ENCODE peak calls at places on chromosomes 4 and X, in four cellular contexts. One of them, this sample, is unnamed.

GRCh38 chr4:128427832-128428366 is 140.3 kb upstream of the PGRMC2 start:
- DNase-seq in HFF-Myc: peak
- DNase-seq in WERI-Rb-1: peak
- DNase-seq in ascending aorta: no peak
- DNase-seq in this sample: no peak

GRCh38 chr4:23422878-23423277 is 467.0 kb downstream of the PPARGC1A start:
- DNase-seq in HFF-Myc: no peak
- DNase-seq in WERI-Rb-1: no peak
- DNase-seq in ascending aorta: no peak
- DNase-seq in this sample: peak

GRCh38 chr4:125016892-125017299 is 297.9 kb upstream of the FAT4 start:
- DNase-seq in HFF-Myc: no peak
- DNase-seq in WERI-Rb-1: no peak
- DNase-seq in ascending aorta: no peak
- DNase-seq in this sample: no peak

GRCh38 chr4:106775636-106776035 is 260.5 kb downstream of the DKK2 start:
- DNase-seq in HFF-Myc: no peak
- DNase-seq in WERI-Rb-1: no peak
- DNase-seq in ascending aorta: no peak
- DNase-seq in this sample: no peak

GRCh38 chrX:47723689-47724088 is 64.7 kb upstream of the UXT start:
- DNase-seq in HFF-Myc: no peak
- DNase-seq in WERI-Rb-1: peak
- DNase-seq in ascending aorta: no peak
- DNase-seq in this sample: peak

GRCh38 chrX:152637649-152638442 is at the start of gene GABRQ:
- DNase-seq in HFF-Myc: no peak
- DNase-seq in WERI-Rb-1: peak
- DNase-seq in ascending aorta: no peak
- DNase-seq in this sample: peak

GRCh38 chr4:118410143-118410542 is 57.3 kb upstream of the PRSS12 start:
- DNase-seq in HFF-Myc: no peak
- DNase-seq in WERI-Rb-1: no peak
- DNase-seq in ascending aorta: no peak
- DNase-seq in this sample: no peak

GRCh38 chr4:77665381-77666069 is 59.9 kb downstream of the CXCL13 start:
- DNase-seq in HFF-Myc: no peak
- DNase-seq in WERI-Rb-1: no peak
- DNase-seq in ascending aorta: no peak
- DNase-seq in this sample: no peak

GRCh38 chr4:119204898-119205297 is 7.6 kb upstream of the USP53 start:
- DNase-seq in HFF-Myc: no peak
- DNase-seq in WERI-Rb-1: no peak
- DNase-seq in ascending aorta: no peak
- DNase-seq in this sample: no peak

GRCh38 chr4:109079731-109080130 is 222.7 kb downstream of the COL25A1 start:
- DNase-seq in HFF-Myc: no peak
- DNase-seq in WERI-Rb-1: no peak
- DNase-seq in ascending aorta: no peak
- DNase-seq in this sample: no peak

GRCh38 chrX:54492340-54492739 is 3.7 kb downstream of the FGD1 start:
- DNase-seq in HFF-Myc: no peak
- DNase-seq in WERI-Rb-1: no peak
- DNase-seq in ascending aorta: peak
- DNase-seq in this sample: no peak

GRCh38 chr4:40939826-40940225 is 190.1 kb downstream of the NSUN7 start:
- DNase-seq in HFF-Myc: no peak
- DNase-seq in WERI-Rb-1: no peak
- DNase-seq in ascending aorta: no peak
- DNase-seq in this sample: no peak

DNA sequence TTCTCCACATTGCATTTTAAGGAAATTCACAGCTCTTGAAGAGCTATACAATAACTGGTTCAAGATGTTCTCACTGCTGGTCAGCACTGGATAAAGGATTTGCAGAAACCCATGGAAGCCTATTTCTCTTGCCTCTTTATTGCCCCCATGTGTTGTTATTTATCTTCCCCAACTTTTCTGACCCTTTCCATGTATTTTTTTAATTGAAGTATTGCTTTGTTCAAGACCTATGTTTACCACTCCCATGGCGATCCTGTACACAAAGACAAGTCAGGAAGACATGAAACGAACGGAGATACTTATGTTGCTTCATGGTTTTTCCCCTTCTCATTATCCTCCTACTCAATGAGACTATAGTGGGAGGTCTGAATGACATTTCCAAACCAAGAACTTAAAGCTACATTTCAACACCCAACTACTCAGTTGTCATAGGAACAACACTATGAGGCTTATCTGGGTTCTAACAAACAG is 566.4 kb upstream of the DIPK2B start:
- DNase-seq in HFF-Myc: no peak
- DNase-seq in WERI-Rb-1: no peak
- DNase-seq in ascending aorta: no peak
- DNase-seq in this sample: no peak
- H3K4me3 ChIP-seq in HFF-Myc: peak
- H3K4me3 ChIP-seq in WERI-Rb-1: no peak
- H3K4me3 ChIP-seq in ascending aorta: no peak
- H3K4me3 ChIP-seq in this sample: no peak

DNA sequence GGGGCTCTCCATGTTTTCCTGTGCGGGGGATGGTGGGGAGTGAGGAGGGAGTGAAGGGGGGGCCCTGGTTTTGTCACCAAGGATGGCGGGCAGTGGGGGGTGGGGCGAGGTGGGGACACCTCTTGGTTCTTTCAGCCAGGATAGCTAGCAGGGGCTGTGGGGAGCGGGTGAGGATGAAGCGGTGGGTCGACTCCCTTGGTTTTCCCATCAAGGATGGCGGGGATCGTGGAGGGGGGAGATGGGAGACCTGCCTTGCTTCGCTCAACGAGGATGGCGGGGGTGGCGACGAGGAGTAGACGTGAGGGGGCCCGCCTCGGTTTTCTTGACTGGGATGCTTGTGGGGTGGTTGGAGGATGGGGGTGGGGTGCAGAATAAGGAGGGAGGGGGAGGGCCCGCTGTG is 633 bp downstream of the FHL1 start:
- DNase-seq in HFF-Myc: no peak
- DNase-seq in WERI-Rb-1: no peak
- DNase-seq in ascending aorta: no peak
- DNase-seq in this sample: peak
- H3K4me3 ChIP-seq in HFF-Myc: peak
- H3K4me3 ChIP-seq in WERI-Rb-1: peak
- H3K4me3 ChIP-seq in ascending aorta: peak
- H3K4me3 ChIP-seq in this sample: peak

GRCh38 chr4:45550766-45551366 is 573.0 kb downstream of the GABRG1 start:
- DNase-seq in HFF-Myc: no peak
- DNase-seq in WERI-Rb-1: no peak
- DNase-seq in ascending aorta: no peak
- DNase-seq in this sample: no peak
- H3K4me3 ChIP-seq in HFF-Myc: no peak
- H3K4me3 ChIP-seq in WERI-Rb-1: no peak
- H3K4me3 ChIP-seq in ascending aorta: no peak
- H3K4me3 ChIP-seq in this sample: no peak

GRCh38 chr4:54064317-54065275 is at the start of gene CHIC2:
- DNase-seq in HFF-Myc: peak
- DNase-seq in WERI-Rb-1: peak
- DNase-seq in ascending aorta: peak
- DNase-seq in this sample: peak

GRCh38 chr4:54066088-54066415 is 1.6 kb upstream of the CHIC2 start:
- DNase-seq in HFF-Myc: no peak
- DNase-seq in WERI-Rb-1: no peak
- DNase-seq in ascending aorta: no peak
- DNase-seq in this sample: no peak

GRCh38 chr4:54066718-54067129 is 2.3 kb upstream of the CHIC2 start:
- DNase-seq in HFF-Myc: no peak
- DNase-seq in WERI-Rb-1: no peak
- DNase-seq in ascending aorta: no peak
- DNase-seq in this sample: no peak

GRCh38 chr4:54063737-54064316 is 578 bp downstream of the CHIC2 start:
- DNase-seq in HFF-Myc: no peak
- DNase-seq in WERI-Rb-1: peak
- DNase-seq in ascending aorta: peak
- DNase-seq in this sample: peak

DNA sequence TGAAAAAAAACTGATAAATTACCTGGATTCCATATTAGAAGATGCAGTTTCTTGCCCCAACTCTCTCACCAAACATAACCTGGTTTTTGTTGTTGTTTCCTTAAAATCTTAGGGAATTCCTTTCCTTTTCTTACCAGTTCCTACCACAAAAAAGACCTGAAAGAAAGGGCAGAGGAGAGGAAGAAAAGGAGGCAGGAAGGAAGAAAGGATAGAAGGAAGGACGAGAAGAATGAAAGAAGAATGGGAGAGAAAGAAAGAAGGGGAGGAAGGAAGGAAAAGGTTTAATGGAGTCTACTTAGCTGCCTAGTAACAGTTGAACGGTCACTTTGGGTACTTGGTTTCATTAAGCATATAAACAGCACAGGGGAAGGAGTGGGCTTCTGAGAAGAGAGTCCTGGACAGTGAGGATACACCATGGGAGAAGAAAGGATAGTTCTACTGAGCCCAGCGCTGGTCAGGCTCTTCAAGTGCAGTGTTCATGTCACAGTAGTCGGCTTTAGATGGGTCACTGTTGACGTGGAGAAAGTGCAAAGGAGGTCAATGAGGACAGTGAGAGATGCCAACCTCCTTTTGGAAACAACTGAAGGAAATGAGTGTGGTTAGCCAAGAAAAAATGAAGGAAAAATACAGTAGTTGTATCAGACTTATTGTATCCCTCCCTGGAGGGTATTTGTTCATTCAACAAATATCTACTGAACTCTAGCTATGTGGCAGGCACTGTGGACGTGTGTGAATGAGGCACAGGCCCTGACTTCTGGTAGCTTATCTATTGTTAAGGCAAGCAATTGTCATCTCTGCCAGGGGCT is 1.1 kb upstream of the CHIC2 start:
- DNase-seq in HFF-Myc: no peak
- DNase-seq in WERI-Rb-1: no peak
- DNase-seq in ascending aorta: peak
- DNase-seq in this sample: no peak
- H3K4me3 ChIP-seq in HFF-Myc: peak
- H3K4me3 ChIP-seq in WERI-Rb-1: peak
- H3K4me3 ChIP-seq in ascending aorta: peak
- H3K4me3 ChIP-seq in this sample: peak

GRCh38 chr4:164095313-164096110 is 601.0 kb downstream of the TMA16 start:
- DNase-seq in HFF-Myc: no peak
- DNase-seq in WERI-Rb-1: no peak
- DNase-seq in ascending aorta: no peak
- DNase-seq in this sample: no peak
- H3K4me3 ChIP-seq in HFF-Myc: no peak
- H3K4me3 ChIP-seq in WERI-Rb-1: no peak
- H3K4me3 ChIP-seq in ascending aorta: no peak
- H3K4me3 ChIP-seq in this sample: no peak

DNA sequence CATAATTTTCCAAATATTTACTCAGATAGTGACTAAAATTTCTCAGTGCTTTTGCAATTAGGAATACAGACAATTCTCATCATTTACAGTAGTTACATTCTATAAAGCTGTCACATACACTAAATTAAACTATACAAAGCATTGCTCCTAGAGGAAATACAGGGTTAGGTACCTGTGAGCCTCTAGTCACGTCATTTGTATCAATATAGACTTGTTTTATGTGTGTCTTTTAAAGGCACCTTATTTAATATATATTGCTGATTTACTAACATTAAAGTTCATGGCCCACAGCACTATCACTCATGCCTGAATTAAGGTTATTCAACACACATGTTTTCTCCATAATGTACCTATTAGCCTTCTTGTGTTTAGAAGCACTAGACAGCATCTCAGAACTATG is 78.7 kb downstream of the PABPC4L start:
- DNase-seq in HFF-Myc: no peak
- DNase-seq in WERI-Rb-1: no peak
- DNase-seq in ascending aorta: no peak
- DNase-seq in this sample: no peak
- H3K4me3 ChIP-seq in HFF-Myc: no peak
- H3K4me3 ChIP-seq in WERI-Rb-1: no peak
- H3K4me3 ChIP-seq in ascending aorta: no peak
- H3K4me3 ChIP-seq in this sample: no peak

GRCh38 chr4:76233967-76234678 is 17.4 kb upstream of the FAM47E start:
- DNase-seq in HFF-Myc: no peak
- DNase-seq in WERI-Rb-1: no peak
- DNase-seq in ascending aorta: no peak
- DNase-seq in this sample: no peak

GRCh38 chr4:76232681-76233080 is 18.8 kb upstream of the FAM47E start:
- DNase-seq in HFF-Myc: no peak
- DNase-seq in WERI-Rb-1: no peak
- DNase-seq in ascending aorta: no peak
- DNase-seq in this sample: no peak

GRCh38 chr4:76234679-76235044 is 16.9 kb upstream of the FAM47E start:
- DNase-seq in HFF-Myc: no peak
- DNase-seq in WERI-Rb-1: no peak
- DNase-seq in ascending aorta: no peak
- DNase-seq in this sample: no peak

GRCh38 chr4:76233534-76233933 is 18.0 kb upstream of the FAM47E start:
- DNase-seq in HFF-Myc: no peak
- DNase-seq in WERI-Rb-1: no peak
- DNase-seq in ascending aorta: no peak
- DNase-seq in this sample: no peak

GRCh38 chr4:76233088-76233487 is 18.4 kb upstream of the FAM47E start:
- DNase-seq in HFF-Myc: no peak
- DNase-seq in WERI-Rb-1: no peak
- DNase-seq in ascending aorta: no peak
- DNase-seq in this sample: no peak
- H3K4me3 ChIP-seq in HFF-Myc: no peak
- H3K4me3 ChIP-seq in WERI-Rb-1: no peak
- H3K4me3 ChIP-seq in ascending aorta: no peak
- H3K4me3 ChIP-seq in this sample: no peak

This sample was measured in neural progenitor cell.